ENCODE peak calls at places on chromosomes 5 and 9, in four cellular contexts. E is neural crest cell, M is cardiac muscle cell, C is WERI-Rb-1. L is an unnamed sample.

GRCh38 chr5:127040779-127041520 is 10.6 kb upstream of the MARCHF3 start:
- DNase-seq in E (no peak), M (peak), C (no peak), L (no peak)

GRCh38 chr5:177529247-177529901 is 12.6 kb upstream of the DDX41 start:
- DNase-seq in E (no peak), M (no peak), C (no peak), L (no peak)

GRCh38 chr9:95112436-95113280 is 204.9 kb downstream of the FANCC start:
- DNase-seq in E (no peak), M (no peak), C (no peak), L (no peak)

GRCh38 chr5:33477816-33478215 is 37.1 kb downstream of the TARS1 start:
- DNase-seq in E (no peak), M (no peak), C (no peak), L (no peak)

GRCh38 chr5:100643473-100643872 is 108.3 kb downstream of the FAM174A start:
- DNase-seq in E (no peak), M (peak), C (no peak), L (no peak)

GRCh38 chr5:73747696-73748380 is 121.8 kb downstream of the ARHGEF28 start:
- DNase-seq in E (no peak), M (peak), C (peak), L (no peak)

GRCh38 chr9:129027685-129028191 is 393 bp downstream of the SH3GLB2 start:
- DNase-seq in E (no peak), M (peak), C (peak), L (no peak)

GRCh38 chr9:113299800-113300292 is 3.3 kb downstream of the RNF183 start:
- DNase-seq in E (no peak), M (peak), C (peak), L (no peak)

GRCh38 chr9:37784640-37785483 is at the start of gene EXOSC3:
- DNase-seq in E (peak), M (peak), C (peak), L (peak)

GRCh38 chr5:57550132-57550531 is 67.5 kb upstream of the ACTBL2 start:
- DNase-seq in E (no peak), M (no peak), C (peak), L (no peak)

GRCh38 chr9:94554439-94555331 is at the start of gene PCAT7:
- DNase-seq in E (peak), M (peak), C (peak), L (peak)

GRCh38 chr9:127158995-127159801 is 36.8 kb upstream of the ANGPTL2 start:
- DNase-seq in E (peak), M (peak), C (peak), L (no peak)

GRCh38 chr5:5140051-5141010 is at the start of gene ADAMTS16:
- DNase-seq in E (peak), M (no peak), C (no peak), L (no peak)

GRCh38 chr9:83629433-83630104 is 6.6 kb downstream of the IDNK start:
- DNase-seq in E (no peak), M (no peak), C (no peak), L (no peak)

GRCh38 chr5:143162810-143163209 is 240.7 kb downstream of the NR3C1 start:
- DNase-seq in E (no peak), M (no peak), C (no peak), L (no peak)

GRCh38 chr5:79140553-79140952 is 28.9 kb downstream of the BHMT start:
- DNase-seq in E (no peak), M (no peak), C (no peak), L (no peak)

GRCh38 chr9:132750668-132751067 is 80.4 kb downstream of the GTF3C4 start:
- DNase-seq in E (no peak), M (no peak), C (no peak), L (no peak)

GRCh38 chr9:112061152-112061740 is 113.9 kb downstream of the SUSD1 start:
- DNase-seq in E (no peak), M (peak), C (no peak), L (no peak)
- TF ChIP-seq CTCF in E (no peak), M (no peak), C (no peak), L (no peak)

DNA sequence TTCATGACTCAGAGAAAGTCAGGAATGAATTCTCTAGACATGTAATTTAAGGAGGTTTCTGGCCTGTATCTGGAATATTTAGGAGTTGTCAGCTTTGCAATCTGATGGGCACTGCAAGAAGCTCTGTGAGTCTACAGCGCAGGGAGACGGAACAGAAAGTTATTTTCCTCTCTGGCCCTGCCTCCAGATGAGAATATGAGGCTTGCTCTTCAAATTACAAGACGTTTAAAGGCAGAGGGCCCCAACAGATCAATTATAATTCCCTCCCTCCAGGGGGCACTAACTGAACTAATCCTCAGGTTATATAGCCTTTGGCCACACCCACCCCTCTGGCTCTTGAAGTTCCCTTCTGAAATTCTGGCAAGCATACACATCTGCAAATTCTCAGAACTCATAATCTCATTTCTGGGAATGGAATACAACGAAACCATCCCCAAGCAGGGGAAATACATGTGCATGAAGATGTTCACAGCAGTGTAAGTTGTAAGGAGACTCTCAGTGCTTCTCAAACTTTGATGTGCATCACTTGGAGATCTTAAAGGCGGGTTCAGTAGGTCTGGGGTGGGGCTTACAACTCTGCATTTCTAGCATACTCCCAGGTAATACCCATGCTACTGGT is 307.6 kb downstream of the CWC27 start:
- DNase-seq in E (no peak), M (peak), C (peak), L (no peak)
- TF ChIP-seq CTCF in E (no peak), M (peak), C (peak), L (no peak)

DNA sequence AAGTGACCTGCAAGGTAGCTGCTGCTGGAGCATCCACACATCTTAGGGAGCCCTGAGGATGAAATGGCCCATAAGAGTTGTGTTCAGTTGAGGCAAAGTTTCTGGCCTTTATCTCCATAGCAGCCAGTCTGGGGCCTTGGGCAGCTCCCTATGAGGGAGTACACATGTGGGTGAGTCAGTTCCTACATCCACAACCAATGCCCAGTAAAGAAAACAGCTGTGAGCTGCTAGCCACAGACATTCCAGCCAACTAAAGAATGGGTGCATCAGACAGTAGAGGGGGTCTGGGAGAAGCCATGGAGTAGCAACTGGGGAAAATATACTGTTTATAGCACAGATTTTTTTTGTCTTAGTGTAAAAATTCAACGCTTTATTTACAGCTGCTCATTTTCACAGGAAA is 720.7 kb downstream of the TLE1 start:
- DNase-seq in E (no peak), M (peak), C (no peak), L (no peak)
- TF ChIP-seq CTCF in E (no peak), M (no peak), C (no peak), L (no peak)

GRCh38 chr5:150779397-150780179 is 1.0 kb downstream of the SMIM3 start:
- DNase-seq in E (no peak), M (peak), C (no peak), L (no peak)
- TF ChIP-seq CTCF in E (peak), M (no peak), C (no peak), L (no peak)

L was measured in mesothelial cell of epicardium.